ENCODE peak calls at places on chromosomes 13 and 19, in six cellular contexts. B, L, Y, P, H and M are unnamed samples.

GRCh38 chr13:77235456-77236022 is 91.4 kb downstream of the MYCBP2 start:
- DNase-seq in B (no peak), L (no peak), Y (no peak), P (no peak), H (no peak), M (no peak)

GRCh38 chr13:45521292-45521691 is 56.6 kb downstream of the COG3 start:
- DNase-seq in B (peak; percentile 85), L (no peak), Y (no peak), P (peak; percentile 13), H (no peak), M (no peak)

GRCh38 chr19:44845286-44845611 is 848 bp upstream of the NECTIN2 start:
- DNase-seq in B (no peak), L (no peak), Y (no peak), P (no peak), H (no peak), M (no peak)

GRCh38 chr19:51727349-51727880 is 3.6 kb upstream of the HAS1 start:
- DNase-seq in B (peak; percentile 77), L (no peak), Y (no peak), P (peak; percentile 54), H (no peak), M (no peak)

GRCh38 chr13:28045861-28046260 is 54.5 kb downstream of the FLT3 start:
- DNase-seq in B (no peak), L (no peak), Y (no peak), P (no peak), H (no peak), M (no peak)

GRCh38 chr13:80469841-80470378 is 129.0 kb upstream of the SPRY2 start:
- DNase-seq in B (peak; percentile 97), L (peak; percentile 94), Y (no peak), P (peak; percentile 72), H (no peak), M (no peak)

GRCh38 chr19:41616785-41617621 is 9.9 kb downstream of the CEACAM4 start:
- DNase-seq in B (peak; percentile 43), L (no peak), Y (no peak), P (peak; percentile 21), H (no peak), M (no peak)

GRCh38 chr13:26616126-26616525 is 58.6 kb downstream of the WASF3 start:
- DNase-seq in B (peak; percentile 45), L (no peak), Y (no peak), P (peak; percentile 68), H (no peak), M (no peak)

GRCh38 chr19:58351558-58351878 is 1.8 kb downstream of the A1BG start:
- DNase-seq in B (no peak), L (no peak), Y (no peak), P (no peak), H (no peak), M (no peak)

GRCh38 chr13:103568314-103568713 is 502.1 kb upstream of the SLC10A2 start:
- DNase-seq in B (no peak), L (no peak), Y (no peak), P (no peak), H (no peak), M (no peak)

GRCh38 chr19:6457958-6458694 is 1.5 kb downstream of the SLC25A23 start:
- DNase-seq in B (no peak), L (no peak), Y (no peak), P (no peak), H (no peak), M (no peak)

GRCh38 chr13:110830331-110830730 is 84.5 kb downstream of the ANKRD10 start:
- DNase-seq in B (no peak), L (no peak), Y (no peak), P (no peak), H (no peak), M (no peak)

GRCh38 chr13:29887651-29888050 is 37.2 kb upstream of the UBL3 start:
- DNase-seq in B (no peak), L (peak; percentile 79), Y (no peak), P (no peak), H (no peak), M (no peak)

GRCh38 chr13:99980201-99981114 is 1.1 kb upstream of the ZIC2 start:
- DNase-seq in B (peak; percentile 82), L (no peak), Y (no peak), P (peak; percentile 29), H (no peak), M (peak; percentile 97)

GRCh38 chr19:40976724-40977123 is 14.4 kb upstream of the CYP2B6 start:
- DNase-seq in B (no peak), L (no peak), Y (no peak), P (no peak), H (no peak), M (no peak)

GRCh38 chr13:65892859-65893258 is 1337.3 kb downstream of the PCDH9 start:
- DNase-seq in B (peak; percentile 40), L (no peak), Y (no peak), P (no peak), H (no peak), M (no peak)

GRCh38 chr19:1718382-1719315 is 34.7 kb upstream of the ONECUT3 start:
- DNase-seq in B (no peak), L (no peak), Y (no peak), P (no peak), H (no peak), M (no peak)

GRCh38 chr19:2578911-2579677 is 103.2 kb downstream of the GADD45B start:
- DNase-seq in B (peak; percentile 94), L (peak; percentile 98), Y (no peak), P (peak; percentile 93), H (peak; percentile 83), M (peak; percentile 95)

GRCh38 chr19:14768001-14768400 is 10.4 kb downstream of the ADGRE2 start:
- DNase-seq in B (no peak), L (no peak), Y (no peak), P (no peak), H (no peak), M (peak; percentile 73)

GRCh38 chr19:7505288-7505681 is 10.6 kb upstream of the ZNF358 start:
- DNase-seq in B (no peak), L (no peak), Y (no peak), P (no peak), H (no peak), M (no peak)

GRCh38 chr13:108895220-108895704 is 265.9 kb downstream of the MYO16 start:
- DNase-seq in B (peak; percentile 69), L (no peak), Y (no peak), P (peak; percentile 69), H (no peak), M (no peak)

GRCh38 chr19:15288146-15288963 is 44.0 kb downstream of the BRD4 start:
- DNase-seq in B (peak; percentile 75), L (no peak), Y (no peak), P (no peak), H (peak; percentile 47), M (peak; percentile 93)

GRCh38 chr19:38734426-38735256 is 9.6 kb downstream of the CAPN12 start:
- DNase-seq in B (peak; percentile 49), L (no peak), Y (peak; percentile 45), P (no peak), H (no peak), M (no peak)

GRCh38 chr19:6891761-6892385 is 4.5 kb downstream of the ADGRE1 start:
- DNase-seq in B (no peak), L (no peak), Y (no peak), P (no peak), H (no peak), M (no peak)

GRCh38 chr19:49555600-49556411 is 24.6 kb downstream of the NOSIP start:
- DNase-seq in B (peak; percentile 69), L (no peak), Y (no peak), P (peak; percentile 43), H (peak; percentile 21), M (no peak)

GRCh38 chr13:40692946-40693345 is 26.5 kb upstream of the FOXO1 start:
- DNase-seq in B (no peak), L (peak; percentile 14), Y (no peak), P (peak; percentile 4), H (no peak), M (no peak)

GRCh38 chr19:37886571-37886970 is 19.8 kb downstream of the WDR87 start:
- DNase-seq in B (no peak), L (no peak), Y (no peak), P (no peak), H (no peak), M (no peak)

GRCh38 chr13:34156841-34157365 is 339.0 kb downstream of the RFC3 start:
- DNase-seq in B (peak; percentile 95), L (no peak), Y (peak; percentile 75), P (peak; percentile 88), H (no peak), M (no peak)

GRCh38 chr13:34542321-34542720 is 399.7 kb upstream of the NBEA start:
- DNase-seq in B (no peak), L (no peak), Y (no peak), P (no peak), H (no peak), M (no peak)

GRCh38 chr19:41699231-41699967 is 9.0 kb upstream of the CEACAM5 start:
- DNase-seq in B (no peak), L (peak; percentile 64), Y (no peak), P (no peak), H (no peak), M (peak; percentile 76)

GRCh38 chr19:27765397-27765796 is 1447.6 kb downstream of the UQCRFS1 start:
- DNase-seq in B (no peak), L (peak; percentile 81), Y (no peak), P (no peak), H (no peak), M (peak; percentile 63)

GRCh38 chr19:16022251-16022650 is 54.0 kb upstream of the TPM4 start:
- DNase-seq in B (no peak), L (no peak), Y (no peak), P (no peak), H (no peak), M (no peak)

GRCh38 chr19:18229474-18229873 is 3.2 kb upstream of the PDE4C start:
- DNase-seq in B (no peak), L (no peak), Y (no peak), P (no peak), H (no peak), M (no peak)
- TF ChIP-seq CTCF in B (peak; percentile 39), L (no peak), Y (peak; percentile 60), P (peak; percentile 59), H (peak; percentile 58), M (peak; percentile 53)

DNA sequence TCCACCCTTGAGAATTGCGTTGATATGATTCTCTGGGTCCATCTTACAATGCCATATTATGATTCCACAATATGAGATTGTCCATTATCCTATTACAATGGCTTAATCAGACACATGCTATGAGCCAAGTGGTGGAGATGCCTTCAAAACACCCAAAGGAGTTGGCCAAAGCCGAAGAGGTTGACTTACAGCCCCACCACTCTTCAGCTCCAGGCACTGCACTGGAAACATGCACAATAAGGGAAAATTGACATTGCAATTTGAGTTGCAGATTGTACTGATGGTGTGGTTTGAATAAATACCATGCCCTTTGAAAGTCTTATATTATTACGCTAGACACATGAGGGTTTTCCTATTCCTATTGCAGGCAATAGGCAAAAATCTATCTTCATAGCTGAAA is 75.4 kb upstream of the TNFSF11 start:
- DNase-seq in B (no peak), L (no peak), Y (no peak), P (peak; percentile 44), H (no peak), M (no peak)
- TF ChIP-seq CTCF in B (no peak), L (no peak), Y (peak; percentile 42), P (peak; percentile 43), H (no peak), M (peak; percentile 25)

GRCh38 chr13:64817721-64818120 is 2412.4 kb downstream of the PCDH9 start:
- DNase-seq in B (peak; percentile 20), L (no peak), Y (no peak), P (peak; percentile 12), H (no peak), M (no peak)

GRCh38 chr13:64819081-64819480 is 2411.1 kb downstream of the PCDH9 start:
- DNase-seq in B (no peak), L (no peak), Y (no peak), P (no peak), H (no peak), M (no peak)
- TF ChIP-seq CTCF in B (no peak), L (no peak), Y (no peak), P (no peak), H (no peak), M (peak; percentile 38)

GRCh38 chr13:23160241-23161175 is 20.3 kb upstream of the SGCG start:
- DNase-seq in B (peak; percentile 41), L (no peak), Y (no peak), P (no peak), H (peak; percentile 13), M (no peak)
- TF ChIP-seq CTCF in B (no peak), L (no peak), Y (no peak), P (no peak), H (no peak), M (no peak)